ENCODE peak calls at places on chromosomes 12 and 14, in nine cellular contexts. O is A549, Q is lung, M is fibroblast of villous mesenchyme, K is glutamatergic neuron, R is AG04450, Y is GM13977, D is osteocyte, T is endodermal cell. V is an unnamed sample.

GRCh38 chr14:72892103-72892878 is 1.6 kb downstream of the DPF3 start:
- DNase-seq in O (no peak), Q (no peak), M (peak; percentile 47), K (peak; percentile 28), R (no peak), Y (peak; percentile 39), D (no peak), T (peak; percentile 70), V (peak; percentile 27)

GRCh38 chr12:5803532-5803931 is 141.5 kb downstream of the ANO2 start:
- DNase-seq in O (no peak), Q (no peak), M (no peak), K (no peak), R (no peak), Y (no peak), D (no peak), T (peak; percentile 64), V (no peak)

GRCh38 chr12:107402041-107403022 is 283.3 kb upstream of the PWP1 start:
- DNase-seq in O (peak; percentile 47), Q (peak; percentile 30), M (peak; percentile 68), K (peak; percentile 64), R (no peak), Y (peak; percentile 45), D (no peak), T (peak; percentile 97), V (peak; percentile 50)

GRCh38 chr12:42643881-42644579 is 54.5 kb upstream of the PRICKLE1 start:
- DNase-seq in O (no peak), Q (no peak), M (no peak), K (no peak), R (no peak), Y (no peak), D (no peak), T (no peak), V (no peak)

GRCh38 chr14:25607095-25607657 is 557.2 kb upstream of the STXBP6 start:
- DNase-seq in O (no peak), Q (no peak), M (no peak), K (no peak), R (no peak), Y (no peak), D (no peak), T (no peak), V (no peak)

GRCh38 chr12:89750821-89751227 is 42.2 kb upstream of the ATP2B1 start:
- DNase-seq in O (no peak), Q (no peak), M (peak; percentile 58), K (no peak), R (no peak), Y (no peak), D (no peak), T (no peak), V (no peak)

GRCh38 chr14:36553650-36554260 is 28.7 kb downstream of the NKX2-8 start:
- DNase-seq in O (peak; percentile 29), Q (no peak), M (peak; percentile 45), K (no peak), R (peak; percentile 6), Y (peak; percentile 41), D (no peak), T (peak; percentile 54), V (peak; percentile 31)

GRCh38 chr12:6281081-6281809 is 29.2 kb upstream of the PLEKHG6 start:
- DNase-seq in O (no peak), Q (no peak), M (no peak), K (no peak), R (no peak), Y (no peak), D (no peak), T (peak; percentile 43), V (no peak)

GRCh38 chr14:23437142-23438129 is 2.0 kb upstream of the MYH7 start:
- DNase-seq in O (no peak), Q (no peak), M (no peak), K (no peak), R (no peak), Y (no peak), D (peak; percentile 46), T (peak; percentile 37), V (peak; percentile 2)

GRCh38 chr12:11067514-11067913 is 5.4 kb upstream of the TAS2R46 start:
- DNase-seq in O (no peak), Q (no peak), M (peak; percentile 27), K (no peak), R (no peak), Y (no peak), D (no peak), T (no peak), V (no peak)

GRCh38 chr14:104222396-104223036 is 84.1 kb downstream of the KIF26A start:
- DNase-seq in O (no peak), Q (no peak), M (no peak), K (peak; percentile 8), R (no peak), Y (no peak), D (no peak), T (no peak), V (no peak)

GRCh38 chr14:104223810-104224515 is 85.6 kb downstream of the KIF26A start:
- DNase-seq in O (no peak), Q (no peak), M (no peak), K (peak; percentile 18), R (no peak), Y (no peak), D (no peak), T (no peak), V (no peak)

GRCh38 chr14:104224516-104225281 is 86.3 kb downstream of the KIF26A start:
- DNase-seq in O (peak; percentile 35), Q (no peak), M (no peak), K (peak; percentile 47), R (no peak), Y (peak; percentile 55), D (no peak), T (peak; percentile 87), V (peak; percentile 62)

GRCh38 chr14:104221636-104222375 is 83.4 kb downstream of the KIF26A start:
- DNase-seq in O (no peak), Q (no peak), M (no peak), K (peak; percentile 16), R (no peak), Y (no peak), D (no peak), T (no peak), V (no peak)

DNA sequence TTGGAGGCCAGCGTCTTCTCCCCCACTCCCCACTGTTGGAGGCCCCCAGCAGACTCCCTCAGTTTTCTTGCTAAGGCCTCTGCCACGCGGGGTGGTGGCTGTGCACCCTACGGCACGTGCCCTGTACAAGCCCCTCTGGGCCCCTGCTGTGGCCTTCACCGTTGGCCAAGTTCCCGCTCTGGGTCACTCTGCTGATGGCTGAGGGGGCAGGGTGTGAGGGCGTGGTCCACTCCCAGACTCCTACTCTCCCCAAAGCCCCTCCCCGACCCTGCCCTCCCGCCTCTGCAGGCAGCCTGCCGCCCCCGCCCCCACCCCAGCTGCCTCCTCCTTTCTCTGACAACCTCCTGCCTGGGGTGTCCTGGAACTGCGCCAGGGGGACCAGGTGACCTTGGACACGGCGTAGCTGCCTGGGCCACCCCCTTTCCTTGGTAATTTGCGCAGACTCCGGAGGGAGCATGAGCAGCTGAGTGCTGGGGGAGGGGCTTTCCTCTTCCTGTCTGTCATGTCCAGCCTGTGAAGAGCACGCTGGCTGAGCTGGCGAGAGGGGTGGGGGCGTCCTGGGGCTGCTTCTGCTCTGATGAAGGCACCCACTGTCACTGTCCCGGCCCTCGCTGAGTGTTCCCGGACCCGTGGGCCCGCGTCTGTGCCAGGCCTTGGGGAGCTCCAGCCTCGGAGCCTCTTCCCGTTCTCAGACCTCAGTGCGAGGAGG is 84.9 kb downstream of the KIF26A start:
- DNase-seq in O (no peak), Q (no peak), M (no peak), K (peak; percentile 65), R (no peak), Y (no peak), D (no peak), T (no peak), V (no peak)
- TF ChIP-seq CTCF in O (no peak), Q (no peak), M (no peak), K (no peak), R (no peak), Y (no peak), D (no peak), T (no peak), V (no peak)

GRCh38 chr12:52506858-52507715 is 13.1 kb downstream of the KRT5 start:
- DNase-seq in O (peak; percentile 75), Q (no peak), M (peak; percentile 74), K (no peak), R (peak; percentile 24), Y (peak; percentile 38), D (no peak), T (peak; percentile 91), V (peak; percentile 49)
- TF ChIP-seq CTCF in O (peak; percentile 65), Q (no peak), M (peak; percentile 71), K (peak; percentile 69), R (peak; percentile 71), Y (peak; percentile 45), D (peak; percentile 67), T (peak; percentile 81), V (no peak)

DNA sequence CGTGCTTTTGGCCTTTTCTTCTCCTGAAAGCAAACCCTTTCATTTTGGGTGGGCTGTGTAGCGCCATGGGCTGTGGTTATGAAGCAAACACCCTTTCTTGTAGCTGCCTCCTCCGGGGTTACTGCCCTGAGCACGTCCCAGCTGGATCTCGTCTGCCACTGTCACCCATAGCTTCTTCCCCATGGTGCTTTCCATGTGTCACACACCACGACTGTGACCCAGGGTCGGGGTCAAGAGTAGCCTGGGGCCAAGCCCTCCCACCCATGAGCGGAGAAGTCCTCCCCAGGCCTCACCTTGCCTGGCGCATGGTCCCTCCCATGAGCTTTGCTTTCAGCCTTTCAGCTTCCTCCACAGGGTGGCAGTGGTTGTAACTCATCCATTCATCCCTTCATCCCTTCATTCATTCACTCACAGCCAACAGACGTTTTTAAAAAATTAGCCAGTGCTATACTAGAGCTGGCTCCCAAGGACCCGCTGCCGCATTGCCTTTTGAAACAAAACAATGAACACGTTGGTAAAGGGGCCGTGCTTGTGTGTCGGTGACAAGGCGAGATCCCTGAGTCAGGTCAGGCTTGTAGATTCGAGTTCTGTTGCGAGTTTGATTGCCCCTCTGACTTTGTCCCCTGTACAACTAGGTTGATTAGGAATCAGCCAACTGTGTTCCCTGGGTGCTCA is 29.5 kb downstream of the MEG3 start:
- DNase-seq in O (no peak), Q (no peak), M (no peak), K (no peak), R (no peak), Y (no peak), D (no peak), T (no peak), V (no peak)
- TF ChIP-seq CTCF in O (no peak), Q (no peak), M (no peak), K (no peak), R (no peak), Y (no peak), D (no peak), T (peak; percentile 53), V (no peak)

GRCh38 chr14:89420502-89420901 is 3.5 kb upstream of the FOXN3 start:
- DNase-seq in O (no peak), Q (no peak), M (no peak), K (no peak), R (no peak), Y (no peak), D (no peak), T (no peak), V (no peak)

GRCh38 chr14:89417469-89418225 is 614 bp upstream of the FOXN3 start:
- DNase-seq in O (peak; percentile 61), Q (peak; percentile 63), M (peak; percentile 52), K (peak; percentile 58), R (no peak), Y (peak; percentile 64), D (no peak), T (peak; percentile 81), V (peak; percentile 67)

GRCh38 chr14:89418452-89418851 is 1.4 kb upstream of the FOXN3 start:
- DNase-seq in O (no peak), Q (no peak), M (no peak), K (no peak), R (no peak), Y (no peak), D (no peak), T (no peak), V (no peak)

GRCh38 chr14:89419973-89420482 is 3.0 kb upstream of the FOXN3 start:
- DNase-seq in O (no peak), Q (no peak), M (no peak), K (no peak), R (no peak), Y (no peak), D (no peak), T (no peak), V (no peak)

GRCh38 chr14:89418976-89419375 is 1.9 kb upstream of the FOXN3 start:
- DNase-seq in O (no peak), Q (no peak), M (no peak), K (no peak), R (no peak), Y (no peak), D (no peak), T (no peak), V (no peak)
- TF ChIP-seq CTCF in O (no peak), Q (no peak), M (no peak), K (no peak), R (no peak), Y (no peak), D (no peak), T (peak; percentile 21), V (no peak)

V was measured in GM20000.